ENCODE peak calls at places on chromosomes 3 and 15, in nine cellular contexts. I, J, W, E, Y, L, G, Z and R are unnamed samples.

GRCh38 chr15:76866716-76867321 is 38.3 kb downstream of the SCAPER start:
- DNase-seq in I (no peak), J (peak), W (no peak), E (no peak), Y (no peak), L (no peak), G (no peak), Z (peak), R (no peak)

GRCh38 chr15:90845201-90845949 is 23.0 kb upstream of the FURIN start:
- DNase-seq in I (peak), J (no peak), W (no peak), E (no peak), Y (no peak), L (no peak), G (peak), Z (no peak), R (peak)

GRCh38 chr3:125161607-125162219 is 50.8 kb downstream of the SLC12A8 start:
- DNase-seq in I (no peak), J (no peak), W (no peak), E (no peak), Y (no peak), L (peak), G (no peak), Z (no peak), R (no peak)

GRCh38 chr3:115784739-115785571 is 161.6 kb downstream of the GAP43 start:
- DNase-seq in I (no peak), J (no peak), W (no peak), E (no peak), Y (no peak), L (no peak), G (no peak), Z (peak), R (no peak)

GRCh38 chr3:45507820-45508317 is 86.7 kb upstream of the LIMD1 start:
- DNase-seq in I (no peak), J (no peak), W (no peak), E (no peak), Y (no peak), L (no peak), G (no peak), Z (peak), R (no peak)

GRCh38 chr3:71881041-71881440 is 96.1 kb upstream of the PROK2 start:
- DNase-seq in I (no peak), J (no peak), W (no peak), E (no peak), Y (no peak), L (no peak), G (no peak), Z (no peak), R (no peak)

GRCh38 chr3:44186712-44187111 is 55.0 kb upstream of the TOPAZ1 start:
- DNase-seq in I (no peak), J (no peak), W (no peak), E (no peak), Y (no peak), L (no peak), G (no peak), Z (no peak), R (no peak)

GRCh38 chr3:141191097-141191749 is 40.4 kb upstream of the PXYLP1 start:
- DNase-seq in I (no peak), J (no peak), W (no peak), E (no peak), Y (no peak), L (no peak), G (no peak), Z (no peak), R (no peak)

GRCh38 chr15:65263313-65263712 is 23.4 kb downstream of the PARP16 start:
- DNase-seq in I (no peak), J (no peak), W (no peak), E (no peak), Y (no peak), L (no peak), G (no peak), Z (no peak), R (no peak)

GRCh38 chr3:54570008-54570407 is 357.9 kb downstream of the LRTM1 start:
- DNase-seq in I (no peak), J (no peak), W (no peak), E (no peak), Y (no peak), L (no peak), G (no peak), Z (no peak), R (no peak)

GRCh38 chr3:132435239-132435910 is 18.1 kb downstream of the DNAJC13 start:
- DNase-seq in I (no peak), J (no peak), W (no peak), E (no peak), Y (no peak), L (no peak), G (no peak), Z (no peak), R (no peak)

GRCh38 chr3:150074697-150075416 is 104.2 kb upstream of the PFN2 start:
- DNase-seq in I (no peak), J (no peak), W (no peak), E (no peak), Y (no peak), L (no peak), G (no peak), Z (no peak), R (no peak)

GRCh38 chr3:145776782-145777408 is 384.1 kb downstream of the PLOD2 start:
- DNase-seq in I (no peak), J (peak), W (no peak), E (peak), Y (no peak), L (peak), G (peak), Z (peak), R (no peak)

GRCh38 chr15:54559405-54560064 is 581.3 kb downstream of the UNC13C start:
- DNase-seq in I (peak), J (no peak), W (no peak), E (no peak), Y (no peak), L (no peak), G (no peak), Z (no peak), R (no peak)

GRCh38 chr3:12729313-12729676 is 29.8 kb downstream of the TMEM40 start:
- DNase-seq in I (no peak), J (no peak), W (no peak), E (no peak), Y (no peak), L (no peak), G (no peak), Z (no peak), R (no peak)

GRCh38 chr15:74845208-74845568 is 2.2 kb upstream of the ULK3 start:
- DNase-seq in I (no peak), J (no peak), W (no peak), E (no peak), Y (no peak), L (no peak), G (no peak), Z (no peak), R (no peak)

GRCh38 chr15:43943511-43943910 is 116.7 kb downstream of the WDR76 start:
- DNase-seq in I (no peak), J (no peak), W (no peak), E (no peak), Y (no peak), L (no peak), G (no peak), Z (no peak), R (no peak)

GRCh38 chr15:97745481-97746071 is 214.9 kb upstream of the ARRDC4 start:
- DNase-seq in I (peak), J (peak), W (no peak), E (no peak), Y (no peak), L (peak), G (no peak), Z (peak), R (peak)

GRCh38 chr3:52281980-52282801 is 3.7 kb upstream of the WDR82 start:
- DNase-seq in I (no peak), J (peak), W (no peak), E (no peak), Y (no peak), L (no peak), G (no peak), Z (no peak), R (no peak)

GRCh38 chr3:52240059-52240885 is 1.3 kb upstream of the TWF2 start:
- DNase-seq in I (peak), J (peak), W (no peak), E (no peak), Y (peak), L (no peak), G (no peak), Z (no peak), R (no peak)

GRCh38 chr15:42819781-42820180 is 82.9 kb upstream of the CDAN1 start:
- DNase-seq in I (no peak), J (no peak), W (no peak), E (no peak), Y (no peak), L (no peak), G (no peak), Z (no peak), R (no peak)
- TF ChIP-seq POLR2AphosphoS5 in I (no peak), J (no peak), W (no peak), E (no peak), Y (no peak), L (no peak), G (no peak), Z (no peak), R (no peak)

GRCh38 chr15:40806672-40807027 is 239 bp upstream of the ZFYVE19 start:
- DNase-seq in I (no peak), J (no peak), W (no peak), E (no peak), Y (no peak), L (no peak), G (no peak), Z (no peak), R (no peak)

GRCh38 chr15:40807888-40808194 is 568 bp upstream of the DNAJC17 start:
- DNase-seq in I (no peak), J (no peak), W (no peak), E (no peak), Y (no peak), L (no peak), G (no peak), Z (no peak), R (no peak)

GRCh38 chr15:40803688-40804087 is 3.2 kb upstream of the ZFYVE19 start:
- DNase-seq in I (no peak), J (no peak), W (no peak), E (no peak), Y (no peak), L (no peak), G (no peak), Z (no peak), R (no peak)

GRCh38 chr15:40809051-40809450 is 1.8 kb upstream of the DNAJC17 start:
- DNase-seq in I (no peak), J (no peak), W (no peak), E (no peak), Y (no peak), L (no peak), G (no peak), Z (no peak), R (no peak)

GRCh38 chr15:40807028-40807887 is at the start of the genes DNAJC17 and ZFYVE19:
- DNase-seq in I (peak), J (peak), W (peak), E (peak), Y (peak), L (peak), G (peak), Z (peak), R (peak)
- TF ChIP-seq POLR2A in I (peak), J (peak), W (no peak), E (peak), Y (no peak), L (no peak), G (peak), Z (peak), R (peak)

DNA sequence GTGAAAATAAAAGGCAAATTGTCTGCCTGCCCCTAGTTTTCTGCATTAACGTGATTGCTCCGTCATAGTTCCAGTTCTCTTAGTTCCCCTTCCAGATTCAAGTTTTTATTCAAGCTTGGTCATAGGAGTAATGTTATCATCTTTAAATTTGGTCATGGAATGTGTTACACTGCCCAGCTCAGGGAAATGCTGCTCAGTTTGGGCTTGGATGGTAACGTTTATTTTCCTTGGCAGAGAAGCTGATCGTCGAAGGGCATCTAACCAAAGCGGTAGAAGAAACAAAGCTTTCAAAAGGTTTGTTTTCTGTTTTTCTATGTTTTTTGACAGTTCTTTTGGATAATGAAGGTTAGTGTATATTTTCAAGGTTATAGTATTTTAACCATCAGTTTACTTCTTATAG is 118.4 kb upstream of the FLNB start:
- DNase-seq in I (no peak), J (no peak), W (no peak), E (no peak), Y (no peak), L (no peak), G (no peak), Z (peak), R (no peak)
- TF ChIP-seq POLR2AphosphoS5 in I (peak), J (no peak), W (no peak), E (peak), Y (no peak), L (peak), G (no peak), Z (no peak), R (no peak)

GRCh38 chr3:159765025-159765859 is 223.4 kb upstream of the IL12A start:
- DNase-seq in I (peak), J (no peak), W (peak), E (peak), Y (peak), L (peak), G (no peak), Z (peak), R (no peak)
- TF ChIP-seq POLR2A in I (peak), J (no peak), W (no peak), E (peak), Y (no peak), L (no peak), G (no peak), Z (peak), R (no peak)

DNA sequence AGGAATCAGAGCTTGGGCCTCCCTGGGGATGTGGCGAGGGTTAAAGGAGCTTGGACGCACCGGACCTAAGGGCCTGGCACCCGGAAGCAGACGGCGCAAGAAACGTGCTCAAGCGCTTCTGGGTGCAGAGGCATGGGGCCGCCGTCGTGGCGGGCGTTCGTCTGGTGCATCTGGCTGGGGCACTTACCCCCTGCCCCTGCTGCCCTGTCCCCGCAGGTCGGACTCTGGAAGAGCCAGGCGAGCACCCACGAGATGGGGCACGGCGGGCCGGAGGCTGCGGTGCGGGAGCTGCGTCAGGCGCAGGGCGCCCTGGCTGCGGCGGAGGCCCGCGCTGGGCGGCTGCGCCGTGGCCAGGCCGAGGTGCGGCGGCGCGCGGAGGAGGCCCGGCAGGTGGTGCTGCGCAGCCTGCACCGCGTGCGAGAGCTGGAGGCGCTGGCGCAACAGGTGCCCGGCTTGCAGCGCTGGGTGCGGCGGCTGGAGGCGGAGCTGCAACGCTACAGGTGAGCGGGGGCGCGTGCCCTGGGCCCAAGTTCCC is 2.5 kb downstream of the EFCC1 start:
- DNase-seq in I (peak), J (peak), W (peak), E (peak), Y (no peak), L (peak), G (no peak), Z (no peak), R (no peak)
- TF ChIP-seq POLR2AphosphoS5 in I (no peak), J (no peak), W (no peak), E (no peak), Y (no peak), L (peak), G (no peak), Z (no peak), R (no peak)

DNA sequence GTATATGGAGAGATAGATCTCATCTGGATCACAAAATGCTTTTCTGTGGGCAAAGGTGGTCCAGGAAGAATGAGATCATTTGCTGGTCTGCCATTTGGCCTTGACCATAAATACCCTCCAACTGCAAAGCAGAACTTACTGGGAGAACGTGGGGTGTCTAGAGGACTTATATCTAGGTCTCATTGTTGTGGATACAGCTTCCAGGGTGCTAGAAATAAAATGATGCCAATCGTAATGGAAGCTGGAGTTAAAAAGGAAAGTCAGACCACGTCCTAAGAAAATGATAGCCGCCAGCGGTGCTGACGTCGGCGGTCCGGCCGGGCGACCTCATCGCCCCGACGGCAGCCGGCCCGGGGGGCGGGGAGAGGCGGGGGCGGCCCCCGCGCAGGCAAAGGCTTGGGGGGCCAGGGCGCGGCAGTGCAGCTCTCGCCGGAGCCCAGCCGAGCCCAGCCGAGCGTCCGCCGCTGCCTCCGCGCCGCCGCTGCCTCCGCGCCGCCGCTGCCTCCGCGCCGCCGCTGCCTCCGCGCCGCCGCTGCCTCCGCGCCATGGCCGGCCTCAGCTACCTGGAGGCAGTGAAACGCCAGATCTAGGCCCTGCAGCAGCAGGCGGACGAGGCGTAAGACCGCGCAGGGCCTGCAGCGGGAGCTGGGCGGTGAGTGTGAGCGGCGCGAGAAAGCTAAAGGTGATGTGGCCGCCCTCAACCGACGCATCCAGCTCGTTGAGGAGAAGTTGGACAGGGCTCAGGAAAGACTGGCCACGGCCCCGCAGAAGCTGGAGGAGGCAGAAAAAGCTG is 89.5 kb downstream of the EOMES start:
- DNase-seq in I (peak), J (peak), W (peak), E (peak), Y (peak), L (peak), G (no peak), Z (peak), R (peak)
- TF ChIP-seq POLR2A in I (no peak), J (no peak), W (no peak), E (no peak), Y (no peak), L (no peak), G (no peak), Z (no peak), R (no peak)

GRCh38 chr3:112568642-112569041 is 6.8 kb downstream of the SLC35A5 start:
- DNase-seq in I (no peak), J (no peak), W (no peak), E (no peak), Y (no peak), L (no peak), G (no peak), Z (peak), R (no peak)
- TF ChIP-seq POLR2AphosphoS5 in I (no peak), J (no peak), W (no peak), E (no peak), Y (no peak), L (no peak), G (no peak), Z (no peak), R (no peak)

GRCh38 chr3:113746955-113747718 is at the start of gene ATP6V1A:
- DNase-seq in I (peak), J (peak), W (peak), E (peak), Y (peak), L (peak), G (no peak), Z (peak), R (peak)
- TF ChIP-seq POLR2A in I (peak), J (peak), W (peak), E (peak), Y (no peak), L (no peak), G (peak), Z (no peak), R (peak)